ENCODE peak calls at places on chromosomes 4 and X, in eight cellular contexts. J is brain microvascular endothelial cell; L is GM13976; X is heart right ventricle; M is Calu3; K is CD4-positive, alpha-beta T cell; F is ascending aorta; I is astrocyte of the spinal cord. C is an unnamed sample.
A peak's percentile ranks its signal among the peaks of the same experiment; 100 is the strongest.

GRCh38 chr4:742742-743311 is 37.2 kb downstream of the PCGF3 start:
- DNase-seq in L (peak; percentile 94), K (peak; percentile 73), F (no peak), J (peak; percentile 55), M (peak; percentile 72), I (peak; percentile 48), X (peak; percentile 76), C (peak; percentile 76)

GRCh38 chr4:80183196-80184052 is 13.9 kb upstream of the PRDM8 start:
- DNase-seq in I (no peak), M (no peak), K (peak; percentile 31), F (peak; percentile 68), X (no peak), J (no peak), L (no peak), C (no peak)

GRCh38 chr4:151692821-151693504 is 67.8 kb downstream of the GATB start:
- DNase-seq in L (no peak), I (no peak), K (no peak), X (no peak), F (no peak), M (no peak), J (no peak), C (no peak)

GRCh38 chr4:34105311-34105710 is 2139.0 kb downstream of the ARAP2 start:
- DNase-seq in L (no peak), F (no peak), M (no peak), X (no peak), I (no peak), J (no peak), K (no peak), C (no peak)

GRCh38 chr4:3766791-3767561 is 791 bp downstream of the ADRA2C start:
- DNase-seq in I (peak; percentile 3), J (no peak), M (no peak), L (no peak), F (peak; percentile 80), K (no peak), X (no peak), C (no peak)

GRCh38 chr4:180828455-180829018 is 1414.7 kb upstream of the TENM3 start:
- DNase-seq in M (peak; percentile 21), X (no peak), K (no peak), I (peak; percentile 86), F (no peak), L (no peak), J (peak; percentile 76), C (no peak)

GRCh38 chrX:135373357-135373756 is 48.4 kb upstream of the SMIM10L2A start:
- DNase-seq in J (no peak), F (no peak), M (no peak), I (no peak), K (no peak), L (no peak), X (no peak), C (no peak)

GRCh38 chr4:140223056-140223810 is 69.2 kb upstream of the MAML3 start:
- DNase-seq in M (no peak), X (no peak), K (no peak), L (no peak), F (no peak), I (peak; percentile 47), J (peak; percentile 73), C (no peak)

GRCh38 chrX:123731258-123731986 is 1.4 kb downstream of the THOC2 start:
- DNase-seq in F (no peak), L (no peak), K (no peak), J (peak; percentile 31), M (no peak), X (no peak), I (peak; percentile 25), C (no peak)

DNA sequence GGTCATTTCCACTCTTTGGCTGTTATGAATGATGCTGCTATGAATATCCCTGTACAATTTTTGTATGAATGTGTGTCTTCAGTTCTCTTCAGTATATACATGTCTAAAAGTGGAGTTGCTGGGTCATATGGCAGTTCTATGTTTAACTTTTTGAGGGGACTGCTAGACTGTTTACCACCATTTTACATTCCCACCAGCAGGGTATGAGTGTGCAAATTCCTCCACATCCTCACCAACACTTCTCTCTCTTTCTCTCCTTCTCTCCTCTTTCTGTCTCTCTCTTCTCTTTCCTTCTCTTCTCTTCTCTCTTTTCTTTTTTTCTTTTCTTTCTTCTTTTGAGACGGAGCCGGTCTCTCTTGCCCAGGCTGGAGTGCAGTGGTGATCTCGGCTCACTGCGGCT is 7.8 kb downstream of the WWC2 start:
- DNase-seq in J (no peak), K (no peak), M (no peak), F (no peak), X (no peak), I (no peak), L (no peak), C (no peak)
- TF ChIP-seq CTCF in J (no peak), K (no peak), M (no peak), F (no peak), X (no peak), I (no peak), L (no peak), C (peak; percentile 52)

DNA sequence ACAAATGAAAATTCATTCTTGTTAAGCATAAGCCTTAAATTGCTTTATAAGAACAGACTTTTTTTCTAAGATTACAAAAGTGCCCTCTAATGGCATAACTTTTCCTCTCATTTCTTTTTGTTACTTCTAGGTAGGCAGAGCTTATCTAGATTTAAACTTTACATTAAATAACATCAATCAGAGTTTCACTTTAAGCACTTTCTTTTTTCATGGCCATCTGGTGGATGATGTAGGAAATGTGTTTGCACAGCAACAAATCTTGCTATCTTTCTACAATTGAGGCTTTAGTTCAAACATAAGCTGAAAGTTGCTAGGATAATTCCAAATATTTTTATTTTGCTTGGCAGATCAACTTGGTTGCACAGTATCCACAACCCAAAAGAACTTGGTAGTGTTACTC is 22.1 kb downstream of the NDNF start:
- DNase-seq in I (peak; percentile 32), K (no peak), L (no peak), J (no peak), M (no peak), F (no peak), X (no peak), C (no peak)
- TF ChIP-seq CTCF in I (peak; percentile 50), K (no peak), L (no peak), J (peak; percentile 43), M (no peak), F (no peak), X (peak; percentile 41), C (peak; percentile 79)

DNA sequence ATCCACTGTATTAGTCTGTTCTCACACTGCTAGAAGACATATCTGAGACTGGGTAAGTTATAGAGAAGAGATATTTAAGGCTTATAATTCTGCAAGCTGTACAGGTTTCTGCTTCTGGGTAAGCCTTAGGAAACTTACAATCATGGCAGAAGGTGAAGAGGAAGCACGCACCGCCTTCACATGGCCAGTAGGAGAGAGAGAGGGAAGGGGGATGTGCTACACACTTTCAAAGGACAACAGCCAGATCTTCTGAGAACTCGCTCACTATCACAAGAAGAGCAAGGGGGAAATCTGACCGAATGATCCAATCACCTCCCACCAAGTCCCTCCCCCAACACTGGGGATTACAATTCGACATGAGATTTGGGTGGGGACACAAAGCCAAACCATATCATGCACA is 13.0 kb downstream of the FRYL start:
- DNase-seq in F (no peak), M (no peak), L (no peak), J (no peak), I (no peak), K (no peak), X (no peak), C (no peak)
- TF ChIP-seq CTCF in F (no peak), M (no peak), L (no peak), J (peak; percentile 43), I (peak; percentile 19), K (no peak), X (no peak), C (peak; percentile 21)

DNA sequence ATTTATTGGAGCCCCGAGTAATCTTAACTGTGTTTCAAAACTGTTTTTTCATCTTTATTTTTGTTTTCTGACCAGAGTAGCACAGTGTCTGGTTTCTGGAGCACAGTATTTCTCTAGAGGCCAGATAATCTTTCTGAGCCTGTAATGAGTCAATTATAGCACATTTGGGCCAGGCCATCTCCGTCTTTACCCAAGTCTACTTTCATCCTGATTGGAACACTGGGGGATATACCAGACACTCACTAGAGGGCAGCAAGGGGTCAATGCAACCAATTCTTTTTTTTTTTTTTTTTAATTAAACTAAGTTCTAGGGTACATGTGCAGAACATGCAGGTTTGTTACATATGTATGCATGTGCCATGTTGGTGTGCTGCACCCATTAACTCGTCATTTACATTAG is 282.0 kb downstream of the ARHGAP24 start:
- DNase-seq in X (no peak), L (peak; percentile 17), F (no peak), J (peak; percentile 48), I (peak; percentile 45), M (peak; percentile 28), K (no peak), C (no peak)
- TF ChIP-seq CTCF in X (peak; percentile 50), L (peak; percentile 34), F (peak; percentile 9), J (peak; percentile 69), I (peak; percentile 67), M (no peak), K (no peak), C (peak; percentile 74)

DNA sequence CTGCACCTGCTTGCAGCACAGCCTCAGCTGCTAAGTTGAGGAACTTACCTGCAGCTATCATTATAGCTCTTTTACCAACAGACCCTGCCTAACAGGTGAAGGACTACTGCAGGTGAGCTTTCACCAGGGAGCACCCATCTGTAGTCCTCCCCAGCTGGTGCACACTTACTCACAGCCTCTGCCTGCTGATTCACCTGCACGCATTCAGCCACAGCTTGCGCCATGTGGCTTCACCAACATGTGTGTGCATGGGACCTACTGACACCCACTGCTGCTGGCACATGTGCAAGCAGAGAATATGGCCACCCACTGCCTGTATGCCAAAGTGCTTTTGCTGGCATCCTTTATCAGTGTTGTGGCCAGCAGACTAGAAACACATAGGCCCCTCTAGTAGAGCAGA is 146.7 kb upstream of the KLHL4 start:
- DNase-seq in J (no peak), X (no peak), F (no peak), I (no peak), M (no peak), K (no peak), L (no peak), C (no peak)
- TF ChIP-seq CTCF in J (no peak), X (no peak), F (no peak), I (no peak), M (no peak), K (no peak), L (no peak), C (no peak)

GRCh38 chrX:40878821-40879571 is 143.7 kb upstream of the MED14 start:
- DNase-seq in F (no peak), I (no peak), M (no peak), X (no peak), J (no peak), L (no peak), K (no peak), C (no peak)

GRCh38 chrX:40883021-40883619 is 147.8 kb upstream of the MED14 start:
- DNase-seq in J (no peak), K (no peak), X (no peak), I (no peak), L (no peak), M (no peak), F (no peak), C (no peak)

GRCh38 chrX:40880712-40881111 is 145.4 kb upstream of the MED14 start:
- DNase-seq in M (no peak), K (no peak), L (no peak), F (no peak), J (no peak), I (no peak), X (no peak), C (no peak)

DNA sequence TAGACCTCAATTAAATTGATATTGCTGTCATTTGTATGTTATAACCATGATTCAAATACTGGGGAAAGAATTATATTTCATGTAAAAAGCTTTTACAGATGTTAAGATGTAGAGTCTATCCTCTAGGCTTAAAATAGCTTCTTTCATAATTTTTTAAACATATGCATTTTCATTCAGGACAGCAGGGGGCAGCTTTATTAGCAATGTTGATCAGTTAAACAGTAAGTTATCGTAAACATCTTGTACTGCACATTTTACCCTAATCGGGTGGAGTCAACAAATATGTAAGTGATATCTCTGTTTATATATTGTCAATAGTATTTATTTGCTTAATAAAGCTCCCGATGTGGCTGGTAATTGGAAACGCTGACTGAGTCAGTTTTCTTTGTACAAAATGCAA is 142.5 kb upstream of the MED14 start:
- DNase-seq in K (no peak), I (peak; percentile 32), M (peak; percentile 8), J (no peak), X (no peak), L (no peak), F (no peak), C (no peak)
- TF ChIP-seq CTCF in K (peak; percentile 55), I (peak; percentile 40), M (peak; percentile 27), J (peak; percentile 32), X (peak; percentile 53), L (peak; percentile 37), F (peak; percentile 25), C (peak; percentile 78)

C was measured in chondrocyte.